ENCODE peak calls at places on chromosomes 12 and 14, in eight cellular contexts. Z, T, W, D, V, F, B and N are unnamed samples.
A peak's percentile ranks its signal among the peaks of the same experiment; 100 is the strongest.

GRCh38 chr12:68279227-68280054 is 26.0 kb upstream of the IL22 start:
- ATAC-seq in Z (no peak), T (no peak), W (peak; percentile 67), D (no peak), V (no peak), F (no peak), B (peak; percentile 84), N (no peak)

GRCh38 chr12:26746315-26746714 is 86.7 kb downstream of the ITPR2 start:
- ATAC-seq in Z (no peak), T (no peak), W (peak; percentile 82), D (no peak), V (no peak), F (no peak), B (no peak), N (no peak)

GRCh38 chr12:52285172-52285745 is 6.1 kb downstream of the KRT81 start:
- ATAC-seq in Z (no peak), T (no peak), W (no peak), D (no peak), V (no peak), F (no peak), B (no peak), N (no peak)

GRCh38 chr12:54412348-54412747 is 6.7 kb downstream of the ITGA5 start:
- ATAC-seq in Z (no peak), T (no peak), W (no peak), D (no peak), V (no peak), F (no peak), B (no peak), N (no peak)

GRCh38 chr14:32820686-32821085 is 118.0 kb upstream of the NPAS3 start:
- ATAC-seq in Z (no peak), T (no peak), W (no peak), D (no peak), V (no peak), F (no peak), B (no peak), N (no peak)

GRCh38 chr14:92880351-92880750 is 42.6 kb upstream of the CHGA start:
- ATAC-seq in Z (no peak), T (no peak), W (no peak), D (no peak), V (no peak), F (peak; percentile 29), B (no peak), N (no peak)

GRCh38 chr12:46886541-46887041 is 60.8 kb upstream of the SLC38A4 start:
- ATAC-seq in Z (no peak), T (no peak), W (no peak), D (no peak), V (no peak), F (no peak), B (no peak), N (no peak)

GRCh38 chr12:119949145-119949544 is 39.9 kb upstream of the BICDL1 start:
- ATAC-seq in Z (no peak), T (no peak), W (no peak), D (no peak), V (no peak), F (no peak), B (no peak), N (no peak)

GRCh38 chr12:72485017-72485701 is 213.0 kb downstream of the TRHDE start:
- ATAC-seq in Z (no peak), T (no peak), W (no peak), D (peak; percentile 63), V (no peak), F (no peak), B (no peak), N (no peak)

GRCh38 chr12:18887368-18887767 is 149.4 kb downstream of the CAPZA3 start:
- ATAC-seq in Z (no peak), T (no peak), W (no peak), D (no peak), V (no peak), F (no peak), B (no peak), N (peak; percentile 58)

GRCh38 chr14:78644824-78645559 is 474.8 kb downstream of the NRXN3 start:
- ATAC-seq in Z (no peak), T (no peak), W (no peak), D (no peak), V (peak; percentile 90), F (no peak), B (no peak), N (no peak)

GRCh38 chr14:51677738-51678137 is 26.0 kb downstream of the FRMD6 start:
- ATAC-seq in Z (no peak), T (peak; percentile 29), W (no peak), D (no peak), V (no peak), F (no peak), B (no peak), N (no peak)

GRCh38 chr12:54956818-54957641 is 27.5 kb downstream of the TESPA1 start:
- ATAC-seq in Z (no peak), T (no peak), W (no peak), D (no peak), V (no peak), F (no peak), B (no peak), N (no peak)

GRCh38 chr14:49966971-49967630 is 74.2 kb downstream of the ARF6 start:
- ATAC-seq in Z (peak; percentile 8), T (no peak), W (no peak), D (no peak), V (no peak), F (no peak), B (no peak), N (no peak)

DNA sequence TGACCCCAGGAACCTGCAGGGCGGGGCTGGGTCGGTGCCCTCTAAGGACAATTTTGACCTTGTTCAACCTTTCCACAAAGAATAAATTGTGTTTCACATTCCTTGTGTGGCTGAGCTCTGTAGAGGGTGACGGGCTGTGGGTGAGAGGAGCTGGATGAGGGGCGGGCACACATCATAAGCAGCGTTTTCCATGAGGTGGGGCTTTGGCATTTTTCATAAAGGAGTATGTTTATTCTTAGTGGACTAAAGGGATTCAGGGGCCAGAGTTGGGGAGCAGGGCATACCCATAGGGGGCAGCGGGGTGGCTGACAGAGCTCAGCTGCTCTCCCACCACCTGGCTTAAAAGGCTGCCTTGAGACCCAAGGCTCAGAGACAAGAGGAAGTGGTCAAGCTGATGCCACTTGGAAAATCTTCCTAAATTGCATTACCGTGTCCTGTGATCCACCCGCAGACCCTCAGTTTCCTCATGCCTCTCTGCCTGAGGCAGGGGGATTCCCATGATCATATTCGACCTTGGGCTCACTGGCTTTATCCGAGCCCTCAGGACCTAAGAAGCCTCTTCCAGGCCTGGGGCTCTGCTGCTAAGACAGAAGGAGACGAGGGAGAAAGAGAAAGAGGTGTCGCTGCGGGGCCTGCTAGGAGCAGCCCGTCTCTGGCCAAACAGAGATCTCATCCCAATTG is 11.4 kb downstream of the MMP14 start:
- ATAC-seq in Z (no peak), T (peak; percentile 44), W (no peak), D (no peak), V (peak; percentile 42), F (no peak), B (peak; percentile 30), N (no peak)
- H3K4me1 ChIP-seq in Z (peaks cover 23% of the 10 kb centered on the region), T (peaks cover 10% of the 10 kb centered on the region), W (no peaks in the 10 kb centered on the region), D (peaks cover 47% of the 10 kb centered on the region), V (peaks cover 22% of the 10 kb centered on the region), F (peaks cover 1% of the 10 kb centered on the region), B (peaks cover 27% of the 10 kb centered on the region), N (peaks cover 59% of the 10 kb centered on the region)

DNA sequence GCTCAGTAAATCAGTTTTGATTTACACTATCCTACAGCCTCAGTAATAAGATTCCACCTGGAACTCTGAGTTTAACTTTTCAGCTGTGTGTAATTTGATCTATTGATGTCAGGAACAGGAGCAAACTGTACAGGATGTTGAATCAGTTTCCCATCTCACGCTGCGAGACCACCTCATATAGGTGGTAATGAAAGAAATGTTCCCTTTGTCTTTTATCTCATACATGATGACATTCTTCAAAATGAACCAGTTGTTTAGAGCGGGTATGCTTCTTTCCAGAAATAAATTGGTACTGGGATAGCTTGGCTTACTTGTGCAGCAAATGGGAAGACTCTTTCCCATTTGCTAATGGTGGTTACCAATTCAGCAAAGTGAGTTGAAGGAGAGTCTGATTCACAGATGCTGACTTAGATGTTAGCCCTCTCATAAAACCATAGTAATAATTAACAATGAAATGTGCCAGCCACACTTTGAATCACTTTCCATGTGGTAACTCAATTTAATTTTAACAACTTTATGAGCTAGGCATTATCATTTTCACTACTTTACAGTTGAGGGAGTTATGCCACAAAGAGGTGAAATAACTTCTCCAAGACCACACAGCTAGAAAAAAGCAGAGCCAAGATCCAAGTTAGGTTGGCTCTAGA is 251.5 kb downstream of the PAWR start:
- ATAC-seq in Z (no peak), T (no peak), W (no peak), D (no peak), V (no peak), F (no peak), B (no peak), N (no peak)
- TF ChIP-seq POLR2AphosphoS5 in Z (no peak), T (no peak), W (no peak), D (no peak), V (no peak), F (no peak), B (no peak), N (no peak)

GRCh38 chr14:74907744-74908143 is 15.3 kb downstream of the RPS6KL1 start:
- ATAC-seq in Z (no peak), T (no peak), W (no peak), D (no peak), V (no peak), F (no peak), B (no peak), N (no peak)

GRCh38 chr14:74902941-74903705 is 19.9 kb downstream of the RPS6KL1 start:
- ATAC-seq in Z (no peak), T (no peak), W (no peak), D (no peak), V (peak; percentile 27), F (no peak), B (no peak), N (no peak)

GRCh38 chr14:74904623-74905503 is 18.2 kb downstream of the RPS6KL1 start:
- ATAC-seq in Z (no peak), T (no peak), W (peak; percentile 23), D (no peak), V (no peak), F (no peak), B (no peak), N (no peak)

GRCh38 chr14:74906923-74907620 is 16.0 kb downstream of the RPS6KL1 start:
- ATAC-seq in Z (peak; percentile 50), T (peak; percentile 34), W (no peak), D (no peak), V (peak; percentile 36), F (peak; percentile 33), B (peak; percentile 36), N (no peak)

GRCh38 chr14:74905595-74906142 is 17.4 kb downstream of the RPS6KL1 start:
- ATAC-seq in Z (peak; percentile 59), T (peak; percentile 87), W (peak; percentile 49), D (peak; percentile 64), V (peak; percentile 65), F (peak; percentile 68), B (peak; percentile 83), N (peak; percentile 61)
- H3K4me1 ChIP-seq in Z (peaks cover 5% of the 10 kb centered on the region), T (peaks cover 4% of the 10 kb centered on the region), W (no peaks in the 10 kb centered on the region), D (peaks cover 17% of the 10 kb centered on the region), V (no peaks in the 10 kb centered on the region), F (peaks cover 4% of the 10 kb centered on the region), B (peaks cover 32% of the 10 kb centered on the region), N (no peaks in the 10 kb centered on the region)

DNA sequence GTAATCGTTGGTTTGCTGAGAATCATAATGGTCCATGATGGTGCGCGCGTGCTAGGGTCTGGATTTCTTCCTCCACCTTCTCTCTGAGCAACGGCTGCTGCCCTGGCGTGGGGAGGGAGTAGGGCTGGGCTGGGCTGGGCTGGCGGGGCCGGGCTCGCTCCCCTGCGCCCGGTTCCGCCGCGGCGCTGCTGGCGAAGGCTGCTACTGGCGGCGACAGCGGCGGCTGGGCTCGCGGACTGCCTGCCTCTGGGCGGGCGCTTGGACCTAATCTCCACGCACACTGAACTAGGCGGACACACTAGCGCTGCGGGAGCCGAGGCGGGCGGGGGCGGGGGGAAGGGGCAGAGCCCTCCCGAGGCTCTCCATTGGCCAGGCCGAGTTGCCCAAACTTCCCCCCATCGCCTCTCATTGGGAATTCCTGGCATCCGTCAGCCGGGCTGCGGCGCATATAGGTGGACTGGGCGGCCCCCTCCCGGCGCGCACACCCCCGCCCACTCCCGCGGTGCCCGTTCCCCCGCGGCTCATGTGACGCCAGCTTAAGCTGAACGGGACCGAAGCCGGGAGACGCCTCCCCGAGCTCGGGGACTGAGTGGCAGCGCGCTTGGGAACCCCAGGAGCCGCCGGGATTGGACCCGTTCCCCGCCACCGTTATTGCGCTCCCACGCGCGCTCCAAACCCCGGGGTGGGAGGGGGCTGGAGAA is at the start of gene ACTN1:
- ATAC-seq in Z (peak; percentile 78), T (peak; percentile 77), W (peak; percentile 91), D (peak; percentile 95), V (peak; percentile 75), F (peak; percentile 88), B (peak; percentile 88), N (peak; percentile 82)
- TF ChIP-seq POLR2AphosphoS5 in Z (peak; percentile 67), T (no peak), W (peak; percentile 60), D (peak; percentile 39), V (peak; percentile 57), F (peak; percentile 83), B (peak; percentile 70), N (peak; percentile 98)